ENCODE peak calls at places on chromosomes 1 and 21, in nine cellular contexts. L is foreskin fibroblast, A is mammary epithelial cell, Z is GM12865, P is GM23338, S is heart right ventricle, J is fibroblast of lung, I is mucosa of descending colon, E is HCT116. R is an unnamed sample.

GRCh38 chr1:219467524-219467923 is 145.4 kb downstream of the ZC3H11B start:
- DNase-seq in L (no peak), A (no peak), Z (no peak), P (no peak), S (no peak), J (peak), I (no peak), E (no peak), R (no peak)

GRCh38 chr1:245085508-245086095 is 69.2 kb upstream of the KIF26B start:
- DNase-seq in L (peak), A (peak), Z (peak), P (no peak), S (no peak), J (peak), I (no peak), E (peak), R (no peak)

GRCh38 chr1:46489169-46489637 is 433 bp upstream of the DMBX1 start:
- DNase-seq in L (no peak), A (peak), Z (no peak), P (no peak), S (no peak), J (no peak), I (no peak), E (no peak), R (no peak)

GRCh38 chr1:94737124-94737998 is 82.8 kb upstream of the SLC44A3 start:
- DNase-seq in L (no peak), A (no peak), Z (no peak), P (no peak), S (no peak), J (peak), I (no peak), E (no peak), R (no peak)

GRCh38 chr1:243428617-243429342 is 172.9 kb downstream of the SDCCAG8 start:
- DNase-seq in L (no peak), A (no peak), Z (no peak), P (no peak), S (no peak), J (no peak), I (no peak), E (no peak), R (no peak)

GRCh38 chr21:38299651-38300050 is 42.9 kb downstream of the KCNJ15 start:
- DNase-seq in L (no peak), A (no peak), Z (no peak), P (no peak), S (no peak), J (no peak), I (no peak), E (no peak), R (no peak)

GRCh38 chr1:222792744-222793143 is 22.1 kb upstream of the DISP1 start:
- DNase-seq in L (no peak), A (no peak), Z (no peak), P (peak), S (no peak), J (peak), I (no peak), E (no peak), R (no peak)

GRCh38 chr1:206524739-206525364 is 17.5 kb downstream of the RASSF5 start:
- DNase-seq in L (no peak), A (peak), Z (no peak), P (no peak), S (no peak), J (no peak), I (no peak), E (no peak), R (no peak)

GRCh38 chr1:79662596-79662995 is 656.1 kb upstream of the ADGRL4 start:
- DNase-seq in L (peak), A (no peak), Z (no peak), P (no peak), S (no peak), J (no peak), I (no peak), E (no peak), R (no peak)

GRCh38 chr1:156625436-156626078 is 6.3 kb downstream of the HAPLN2 start:
- DNase-seq in L (no peak), A (no peak), Z (peak), P (peak), S (peak), J (peak), I (no peak), E (no peak), R (no peak)

GRCh38 chr1:201644197-201644596 is 105.3 kb downstream of the NAV1 start:
- DNase-seq in L (no peak), A (no peak), Z (no peak), P (no peak), S (no peak), J (no peak), I (no peak), E (no peak), R (no peak)

GRCh38 chr1:158814970-158815369 is 16.2 kb upstream of the MNDA start:
- DNase-seq in L (no peak), A (no peak), Z (no peak), P (no peak), S (no peak), J (no peak), I (no peak), E (no peak), R (no peak)

GRCh38 chr1:157992031-157992568 is 1.3 kb upstream of the KIRREL1 start:
- DNase-seq in L (peak), A (peak), Z (peak), P (peak), S (peak), J (peak), I (no peak), E (no peak), R (no peak)

GRCh38 chr21:45401916-45402900 is 2.8 kb upstream of the COL18A1 start:
- DNase-seq in L (no peak), A (no peak), Z (no peak), P (no peak), S (peak), J (peak), I (peak), E (no peak), R (no peak)

GRCh38 chr1:212595787-212596714 is 12.5 kb upstream of the ATF3 start:
- DNase-seq in L (peak), A (peak), Z (peak), P (peak), S (no peak), J (peak), I (no peak), E (peak), R (peak)

GRCh38 chr1:161948435-161948834 is 75.2 kb downstream of the OLFML2B start:
- DNase-seq in L (no peak), A (no peak), Z (no peak), P (no peak), S (no peak), J (no peak), I (no peak), E (no peak), R (no peak)

GRCh38 chr1:17861685-17862084 is 106.6 kb downstream of the ACTL8 start:
- DNase-seq in L (no peak), A (peak), Z (no peak), P (peak), S (no peak), J (peak), I (no peak), E (no peak), R (no peak)

GRCh38 chr1:84887261-84887934 is 5.6 kb downstream of the LPAR3 start:
- DNase-seq in L (peak), A (peak), Z (no peak), P (no peak), S (no peak), J (no peak), I (no peak), E (no peak), R (no peak)

GRCh38 chr1:59570524-59570923 is 244.2 kb upstream of the HOOK1 start:
- DNase-seq in L (no peak), A (no peak), Z (peak), P (no peak), S (no peak), J (peak), I (no peak), E (no peak), R (no peak)

GRCh38 chr1:13782634-13782995 is 82.6 kb downstream of the PRDM2 start:
- DNase-seq in L (no peak), A (no peak), Z (no peak), P (no peak), S (no peak), J (no peak), I (no peak), E (no peak), R (no peak)

GRCh38 chr1:109467301-109467777 is 993 bp downstream of the SYPL2 start:
- DNase-seq in L (no peak), A (no peak), Z (no peak), P (peak), S (no peak), J (no peak), I (no peak), E (no peak), R (no peak)
- H3K4me3 ChIP-seq in L (peak), A (no peak), Z (no peak), P (peak), S (peak), J (no peak), I (no peak), E (no peak), R (no peak)

GRCh38 chr1:160332516-160332915 is 10.5 kb downstream of the COPA start:
- DNase-seq in L (no peak), A (no peak), Z (no peak), P (no peak), S (no peak), J (no peak), I (no peak), E (no peak), R (no peak)
- TF ChIP-seq CTCF in L (no peak), A (no peak), Z (no peak), P (no peak), S (no peak), J (no peak), I (no peak), E (no peak), R (no peak)

GRCh38 chr1:151611288-151611790 is 511 bp upstream of the SNX27 start:
- DNase-seq in L (peak), A (peak), Z (no peak), P (no peak), S (no peak), J (peak), I (no peak), E (no peak), R (no peak)
- H3K4me3 ChIP-seq in L (peak), A (no peak), Z (no peak), P (peak), S (peak), J (peak), I (no peak), E (peak), R (no peak)

DNA sequence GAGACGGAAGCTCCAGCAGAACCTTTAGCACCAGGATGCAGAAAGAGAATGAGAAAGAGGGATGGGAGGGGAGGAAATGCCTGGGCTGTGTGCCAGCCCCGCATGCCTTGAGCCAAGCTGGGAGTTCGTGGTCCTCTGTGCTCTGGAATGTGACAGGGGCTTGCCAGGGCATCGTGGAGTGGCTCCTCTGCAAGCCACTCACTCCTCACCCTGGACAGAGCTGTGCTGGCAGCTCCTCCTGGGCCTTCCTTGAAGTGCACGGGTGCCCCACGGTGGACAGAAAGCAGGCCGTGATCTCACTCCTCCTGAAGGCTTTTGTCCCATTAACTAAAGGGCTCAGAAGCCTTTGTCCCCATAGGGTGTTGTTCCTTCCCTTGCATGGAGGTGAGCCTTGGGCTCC is 34.8 kb upstream of the PRELP start:
- DNase-seq in L (peak), A (peak), Z (peak), P (peak), S (peak), J (peak), I (peak), E (no peak), R (no peak)
- TF ChIP-seq CTCF in L (peak), A (peak), Z (peak), P (peak), S (peak), J (peak), I (peak), E (peak), R (peak)

GRCh38 chr1:21490774-21491482 is 18.3 kb upstream of the ALPL start:
- DNase-seq in L (peak), A (peak), Z (peak), P (peak), S (no peak), J (peak), I (no peak), E (no peak), R (no peak)
- H3K4me3 ChIP-seq in L (no peak), A (no peak), Z (no peak), P (no peak), S (no peak), J (no peak), I (no peak), E (no peak), R (no peak)

DNA sequence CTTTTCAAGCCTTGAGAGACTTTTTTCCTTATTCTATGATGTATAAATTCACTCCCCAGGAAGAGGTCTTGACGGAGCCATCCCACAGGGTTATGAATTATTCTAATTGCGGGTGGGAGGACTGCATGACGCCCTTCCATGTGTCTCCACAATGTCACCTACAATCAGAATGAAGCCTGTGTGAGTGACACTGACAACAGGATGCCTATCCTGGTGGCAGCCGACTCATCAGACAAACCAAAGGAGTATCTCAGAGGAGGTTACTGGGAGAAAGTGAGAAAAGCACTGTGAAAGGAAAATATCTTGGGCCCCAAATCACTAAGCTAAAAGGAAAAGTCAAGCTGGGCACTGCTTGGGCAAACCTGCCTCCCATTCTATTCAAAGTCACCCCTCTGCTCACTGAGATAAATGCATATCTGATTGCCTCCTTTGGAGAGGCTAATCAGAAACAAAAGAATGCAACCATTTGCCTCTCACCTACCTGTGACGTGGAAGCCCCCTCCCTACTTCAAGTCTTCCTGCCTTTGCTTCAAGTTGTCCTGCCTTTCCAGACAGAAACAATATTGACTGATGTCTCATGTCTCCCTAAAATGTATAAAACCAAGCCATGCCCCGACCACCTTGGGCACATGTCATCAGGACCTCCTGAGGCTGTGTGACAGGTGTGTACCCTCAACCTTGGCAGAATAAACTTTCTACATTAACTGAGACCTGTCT is 98.5 kb downstream of the SMYD2 start:
- DNase-seq in L (no peak), A (no peak), Z (no peak), P (peak), S (no peak), J (no peak), I (no peak), E (no peak), R (no peak)
- TF ChIP-seq CTCF in L (no peak), A (no peak), Z (no peak), P (no peak), S (no peak), J (no peak), I (no peak), E (no peak), R (no peak)

GRCh38 chr1:100722211-100722610 is 2.7 kb downstream of the VCAM1 start:
- DNase-seq in L (no peak), A (no peak), Z (no peak), P (no peak), S (no peak), J (no peak), I (no peak), E (no peak), R (no peak)
- H3K4me3 ChIP-seq in L (peak), A (no peak), Z (no peak), P (no peak), S (peak), J (peak), I (no peak), E (no peak), R (no peak)

DNA sequence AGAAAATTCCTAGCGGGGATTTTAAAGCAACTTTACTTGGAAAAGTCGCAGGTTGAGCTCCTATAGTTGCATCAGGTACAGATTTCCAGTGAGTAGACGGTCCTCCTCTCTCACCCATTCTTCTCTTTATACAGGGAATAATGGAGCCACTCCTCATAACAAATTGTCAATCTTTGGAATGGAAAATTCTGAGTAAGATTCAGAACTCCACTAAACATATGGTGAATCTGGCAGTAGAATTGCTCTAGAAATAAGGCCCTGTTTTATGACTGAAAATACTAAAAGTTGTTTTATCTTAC is 1.5 kb downstream of the NTNG1 start:
- DNase-seq in L (no peak), A (no peak), Z (no peak), P (no peak), S (no peak), J (no peak), I (no peak), E (no peak), R (no peak)
- TF ChIP-seq CTCF in L (no peak), A (no peak), Z (no peak), P (no peak), S (peak), J (no peak), I (no peak), E (no peak), R (no peak)

GRCh38 chr1:209692745-209693504 is 11.7 kb upstream of the HSD11B1 start:
- DNase-seq in L (peak), A (peak), Z (peak), P (peak), S (peak), J (peak), I (no peak), E (peak), R (no peak)
- H3K4me3 ChIP-seq in L (no peak), A (peak), Z (no peak), P (no peak), S (no peak), J (no peak), I (no peak), E (no peak), R (no peak)